ENCODE peak calls at places on chromosome 18, in seven cellular contexts. One of them, this sample, is unnamed.

GRCh38 chr18:37965572-37965970 is 400.0 kb upstream of the CELF4 start:
- DNase-seq in psoas muscle: no peak
- DNase-seq in endodermal cell: no peak
- DNase-seq in lung: no peak
- DNase-seq in tibial artery: no peak
- DNase-seq in pancreas: no peak
- DNase-seq in left lung: no peak
- DNase-seq in this sample: no peak

GRCh38 chr18:61894751-61895524 is 2.1 kb upstream of the RNF152 start:
- DNase-seq in psoas muscle: no peak
- DNase-seq in endodermal cell: no peak
- DNase-seq in lung: no peak
- DNase-seq in tibial artery: no peak
- DNase-seq in pancreas: no peak
- DNase-seq in left lung: no peak
- DNase-seq in this sample: no peak

GRCh38 chr18:9011431-9011830 is 91.1 kb upstream of the NDUFV2 start:
- DNase-seq in psoas muscle: no peak
- DNase-seq in endodermal cell: no peak
- DNase-seq in lung: no peak
- DNase-seq in tibial artery: no peak
- DNase-seq in pancreas: no peak
- DNase-seq in left lung: no peak
- DNase-seq in this sample: no peak

GRCh38 chr18:32582455-32582854 is 111.8 kb upstream of the GAREM1 start:
- DNase-seq in psoas muscle: no peak
- DNase-seq in endodermal cell: no peak
- DNase-seq in lung: no peak
- DNase-seq in tibial artery: no peak
- DNase-seq in pancreas: no peak
- DNase-seq in left lung: no peak
- DNase-seq in this sample: no peak

GRCh38 chr18:45012286-45012685 is 331.6 kb downstream of the SETBP1 start:
- DNase-seq in psoas muscle: no peak
- DNase-seq in endodermal cell: no peak
- DNase-seq in lung: no peak
- DNase-seq in tibial artery: no peak
- DNase-seq in pancreas: no peak
- DNase-seq in left lung: no peak
- DNase-seq in this sample: no peak

GRCh38 chr18:23998811-23999210 is 15.7 kb upstream of the TTC39C start:
- DNase-seq in psoas muscle: no peak
- DNase-seq in endodermal cell: no peak
- DNase-seq in lung: no peak
- DNase-seq in tibial artery: no peak
- DNase-seq in pancreas: no peak
- DNase-seq in left lung: no peak
- DNase-seq in this sample: no peak

GRCh38 chr18:47417807-47418206 is 166.3 kb upstream of the SKOR2 start:
- DNase-seq in psoas muscle: no peak
- DNase-seq in endodermal cell: no peak
- DNase-seq in lung: no peak
- DNase-seq in tibial artery: no peak
- DNase-seq in pancreas: no peak
- DNase-seq in left lung: no peak
- DNase-seq in this sample: no peak

GRCh38 chr18:53426656-53427055 is 797.8 kb downstream of the MBD2 start:
- DNase-seq in psoas muscle: no peak
- DNase-seq in endodermal cell: peak; percentile 51
- DNase-seq in lung: no peak
- DNase-seq in tibial artery: no peak
- DNase-seq in pancreas: no peak
- DNase-seq in left lung: no peak
- DNase-seq in this sample: no peak

GRCh38 chr18:78926243-78926615 is 53.4 kb upstream of the SALL3 start:
- DNase-seq in psoas muscle: no peak
- DNase-seq in endodermal cell: no peak
- DNase-seq in lung: no peak
- DNase-seq in tibial artery: no peak
- DNase-seq in pancreas: no peak
- DNase-seq in left lung: no peak
- DNase-seq in this sample: no peak

GRCh38 chr18:78727877-78728276 is 251.7 kb upstream of the SALL3 start:
- DNase-seq in psoas muscle: no peak
- DNase-seq in endodermal cell: peak; percentile 26
- DNase-seq in lung: no peak
- DNase-seq in tibial artery: no peak
- DNase-seq in pancreas: no peak
- DNase-seq in left lung: no peak
- DNase-seq in this sample: peak; percentile 59

GRCh38 chr18:11027862-11028261 is 121.5 kb downstream of the PIEZO2 start:
- DNase-seq in psoas muscle: no peak
- DNase-seq in endodermal cell: no peak
- DNase-seq in lung: no peak
- DNase-seq in tibial artery: no peak
- DNase-seq in pancreas: no peak
- DNase-seq in left lung: no peak
- DNase-seq in this sample: no peak

GRCh38 chr18:23225518-23225917 is 90.2 kb downstream of the CABLES1 start:
- DNase-seq in psoas muscle: no peak
- DNase-seq in endodermal cell: no peak
- DNase-seq in lung: no peak
- DNase-seq in tibial artery: peak; percentile 60
- DNase-seq in pancreas: no peak
- DNase-seq in left lung: no peak
- DNase-seq in this sample: no peak

GRCh38 chr18:48941672-48942071 is 9.1 kb downstream of the SMAD7 start:
- DNase-seq in psoas muscle: no peak
- DNase-seq in endodermal cell: no peak
- DNase-seq in lung: no peak
- DNase-seq in tibial artery: no peak
- DNase-seq in pancreas: no peak
- DNase-seq in left lung: no peak
- DNase-seq in this sample: no peak

GRCh38 chr18:80171190-80171872 is 62.3 kb downstream of the ADNP2 start:
- DNase-seq in psoas muscle: peak; percentile 43
- DNase-seq in endodermal cell: peak; percentile 88
- DNase-seq in lung: no peak
- DNase-seq in tibial artery: no peak
- DNase-seq in pancreas: peak; percentile 16
- DNase-seq in left lung: no peak
- DNase-seq in this sample: no peak

GRCh38 chr18:59509477-59510173 is 150.6 kb upstream of the LMAN1 start:
- DNase-seq in psoas muscle: peak; percentile 54
- DNase-seq in endodermal cell: no peak
- DNase-seq in lung: peak; percentile 42
- DNase-seq in tibial artery: peak; percentile 66
- DNase-seq in pancreas: no peak
- DNase-seq in left lung: no peak
- DNase-seq in this sample: no peak

GRCh38 chr18:80253871-80254492 is 6.7 kb upstream of the PARD6G start:
- DNase-seq in psoas muscle: no peak
- DNase-seq in endodermal cell: peak; percentile 69
- DNase-seq in lung: peak; percentile 27
- DNase-seq in tibial artery: no peak
- DNase-seq in pancreas: no peak
- DNase-seq in left lung: no peak
- DNase-seq in this sample: peak; percentile 35

GRCh38 chr18:67199993-67200617 is 316.4 kb downstream of the DSEL start:
- DNase-seq in psoas muscle: no peak
- DNase-seq in endodermal cell: no peak
- DNase-seq in lung: no peak
- DNase-seq in tibial artery: no peak
- DNase-seq in pancreas: no peak
- DNase-seq in left lung: no peak
- DNase-seq in this sample: no peak

GRCh38 chr18:59008302-59008974 is 131.2 kb upstream of the SEC11C start:
- DNase-seq in psoas muscle: no peak
- DNase-seq in endodermal cell: peak; percentile 82
- DNase-seq in lung: no peak
- DNase-seq in tibial artery: no peak
- DNase-seq in pancreas: no peak
- DNase-seq in left lung: no peak
- DNase-seq in this sample: no peak

GRCh38 chr18:44552706-44553105 is 128.0 kb upstream of the SETBP1 start:
- DNase-seq in psoas muscle: no peak
- DNase-seq in endodermal cell: peak; percentile 78
- DNase-seq in lung: no peak
- DNase-seq in tibial artery: no peak
- DNase-seq in pancreas: no peak
- DNase-seq in left lung: no peak
- DNase-seq in this sample: no peak

GRCh38 chr18:79940814-79941472 is 10.5 kb downstream of the SLC66A2 start:
- DNase-seq in psoas muscle: no peak
- DNase-seq in endodermal cell: peak; percentile 32
- DNase-seq in lung: no peak
- DNase-seq in tibial artery: no peak
- DNase-seq in pancreas: peak; percentile 1
- DNase-seq in left lung: peak; percentile 19
- DNase-seq in this sample: peak; percentile 41

GRCh38 chr18:35582310-35582682 is 756 bp downstream of the GALNT1 start:
- DNase-seq in psoas muscle: no peak
- DNase-seq in endodermal cell: no peak
- DNase-seq in lung: no peak
- DNase-seq in tibial artery: no peak
- DNase-seq in pancreas: no peak
- DNase-seq in left lung: no peak
- DNase-seq in this sample: no peak

GRCh38 chr18:3306391-3306790 is 44.5 kb downstream of the MYL12B start:
- DNase-seq in psoas muscle: no peak
- DNase-seq in endodermal cell: no peak
- DNase-seq in lung: no peak
- DNase-seq in tibial artery: no peak
- DNase-seq in pancreas: no peak
- DNase-seq in left lung: no peak
- DNase-seq in this sample: no peak

GRCh38 chr18:76958692-76959341 is 136.5 kb downstream of the ZNF236 start:
- DNase-seq in psoas muscle: no peak
- DNase-seq in endodermal cell: no peak
- DNase-seq in lung: peak; percentile 54
- DNase-seq in tibial artery: no peak
- DNase-seq in pancreas: no peak
- DNase-seq in left lung: no peak
- DNase-seq in this sample: no peak

GRCh38 chr18:22932885-22933205 is 283 bp upstream of the RBBP8 start:
- DNase-seq in psoas muscle: no peak
- DNase-seq in endodermal cell: no peak
- DNase-seq in lung: no peak
- DNase-seq in tibial artery: no peak
- DNase-seq in pancreas: no peak
- DNase-seq in left lung: no peak
- DNase-seq in this sample: no peak

GRCh38 chr18:75170022-75170789 is 38.7 kb downstream of the PTGR3 start:
- DNase-seq in psoas muscle: no peak
- DNase-seq in endodermal cell: peak; percentile 53
- DNase-seq in lung: no peak
- DNase-seq in tibial artery: no peak
- DNase-seq in pancreas: no peak
- DNase-seq in left lung: no peak
- DNase-seq in this sample: peak; percentile 68
- TF ChIP-seq CTCF in psoas muscle: no peak
- TF ChIP-seq CTCF in endodermal cell: peak; percentile 32
- TF ChIP-seq CTCF in lung: no peak
- TF ChIP-seq CTCF in tibial artery: no peak
- TF ChIP-seq CTCF in pancreas: no peak
- TF ChIP-seq CTCF in left lung: no peak
- TF ChIP-seq CTCF in this sample: no peak

DNA sequence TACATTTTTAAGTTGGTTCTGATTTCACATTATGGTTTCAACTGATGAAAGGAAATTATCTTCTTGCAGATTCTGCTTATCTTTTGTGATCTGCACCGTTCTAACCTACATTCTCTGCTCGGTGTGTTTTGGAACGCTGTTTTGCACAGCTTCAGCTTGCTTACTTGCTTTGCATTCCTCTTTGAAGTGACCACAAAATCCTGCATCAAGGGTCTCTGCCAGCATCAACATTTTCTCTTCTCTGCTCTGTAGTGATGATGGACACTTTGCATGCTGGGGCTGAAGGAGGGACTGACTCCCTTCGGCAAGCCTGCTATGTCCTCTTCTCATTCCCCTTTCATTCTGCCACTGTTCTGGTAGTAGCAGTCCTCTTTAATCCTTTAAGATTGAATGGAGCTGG is 485.2 kb downstream of the FBXO15 start:
- DNase-seq in psoas muscle: no peak
- DNase-seq in endodermal cell: no peak
- DNase-seq in lung: no peak
- DNase-seq in tibial artery: no peak
- DNase-seq in pancreas: no peak
- DNase-seq in left lung: no peak
- DNase-seq in this sample: no peak
- H3K27ac ChIP-seq in psoas muscle: no peak overlapping the region
- H3K27ac ChIP-seq in endodermal cell: no peak overlapping the region
- H3K27ac ChIP-seq in lung: no peak overlapping the region
- H3K27ac ChIP-seq in tibial artery: no peak overlapping the region
- H3K27ac ChIP-seq in pancreas: no peak overlapping the region
- H3K27ac ChIP-seq in left lung: no peak overlapping the region
- H3K27ac ChIP-seq in this sample: no peak overlapping the region

DNA sequence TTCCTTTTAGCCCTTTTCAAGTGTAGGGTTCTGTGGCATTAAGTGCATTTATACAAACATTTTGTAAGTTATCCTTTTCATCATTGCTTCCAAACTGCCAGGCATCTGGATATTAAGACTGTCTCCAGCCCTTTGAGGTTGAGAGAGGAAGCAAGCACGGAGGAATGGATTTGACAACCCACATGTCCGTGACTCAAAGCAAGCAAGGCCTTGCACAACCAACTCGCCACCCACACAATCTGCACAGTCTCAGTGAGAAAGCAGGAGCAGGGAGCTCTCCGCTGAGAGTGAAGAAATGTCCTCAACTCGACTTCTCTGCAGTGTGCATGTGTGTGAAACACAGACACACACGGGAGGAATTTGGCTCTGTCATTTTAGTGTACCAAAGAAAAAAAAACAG is 65.5 kb downstream of the ATP8B1 start:
- DNase-seq in psoas muscle: peak; percentile 75
- DNase-seq in endodermal cell: no peak
- DNase-seq in lung: peak; percentile 86
- DNase-seq in tibial artery: peak; percentile 82
- DNase-seq in pancreas: peak; percentile 45
- DNase-seq in left lung: peak; percentile 88
- DNase-seq in this sample: peak; percentile 90
- H3K4me3 ChIP-seq in psoas muscle: no peak overlapping the region
- H3K4me3 ChIP-seq in endodermal cell: no peak overlapping the region
- H3K4me3 ChIP-seq in lung: no peak overlapping the region
- H3K4me3 ChIP-seq in tibial artery: no peak overlapping the region
- H3K4me3 ChIP-seq in pancreas: no peak overlapping the region
- H3K4me3 ChIP-seq in left lung: no peak overlapping the region
- H3K4me3 ChIP-seq in this sample: no peak overlapping the region

DNA sequence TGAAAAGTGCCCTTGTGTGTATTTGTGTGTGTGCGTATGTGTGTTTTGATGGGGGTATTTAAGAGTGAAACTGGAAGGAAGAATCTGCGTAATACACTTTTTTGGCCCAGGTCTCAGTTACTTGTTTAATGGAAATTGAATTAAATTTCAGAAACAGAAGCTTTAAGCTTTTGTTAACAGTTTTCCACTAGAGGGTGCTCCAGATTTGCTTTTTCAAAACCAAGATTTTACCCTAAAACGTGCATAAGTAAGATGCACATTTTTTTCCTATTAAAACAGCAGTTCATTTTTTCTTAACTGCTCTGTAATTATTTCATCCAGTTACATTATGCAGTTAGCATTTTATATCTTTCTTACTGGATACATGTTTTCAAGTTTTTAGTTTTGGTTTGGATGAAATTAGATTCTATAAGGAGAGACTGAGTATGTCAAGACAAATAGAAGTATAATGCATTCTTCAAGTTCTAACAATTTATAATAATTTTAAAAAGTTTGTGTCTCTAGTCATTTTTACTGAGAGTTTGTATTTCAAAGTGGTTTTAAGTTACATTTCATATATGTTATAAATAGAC is 97.2 kb downstream of the PIK3C3 start:
- DNase-seq in psoas muscle: no peak
- DNase-seq in endodermal cell: no peak
- DNase-seq in lung: no peak
- DNase-seq in tibial artery: no peak
- DNase-seq in pancreas: no peak
- DNase-seq in left lung: no peak
- DNase-seq in this sample: no peak
- TF ChIP-seq CTCF in psoas muscle: no peak
- TF ChIP-seq CTCF in endodermal cell: peak; percentile 68
- TF ChIP-seq CTCF in lung: no peak
- TF ChIP-seq CTCF in tibial artery: no peak
- TF ChIP-seq CTCF in pancreas: no peak
- TF ChIP-seq CTCF in left lung: no peak
- TF ChIP-seq CTCF in this sample: no peak